ENCODE peak calls at places on chromosome 1, in eight cellular contexts. R, I, O, L, M, Z, J and N are unnamed samples.

GRCh38 chr1:59229138-59229537 is 67.8 kb upstream of the FGGY start:
- DNase-seq in R (peak), M (no peak), I (no peak), J (no peak), Z (no peak), L (no peak), O (no peak), N (no peak)

GRCh38 chr1:112841825-112842224 is 114.2 kb downstream of the SLC16A1 start:
- DNase-seq in L (no peak), J (no peak), R (no peak), O (no peak), M (no peak), I (no peak), Z (no peak), N (no peak)

GRCh38 chr1:84037758-84038611 is 39.1 kb upstream of the TTLL7 start:
- DNase-seq in L (no peak), Z (no peak), O (no peak), M (no peak), I (no peak), R (no peak), J (no peak), N (no peak)

GRCh38 chr1:89941110-89941770 is 53.7 kb upstream of the ZNF326 start:
- DNase-seq in O (no peak), J (no peak), L (no peak), R (no peak), I (no peak), Z (no peak), M (no peak), N (no peak)

GRCh38 chr1:93960641-93961147 is 51.5 kb upstream of the GCLM start:
- DNase-seq in O (no peak), J (no peak), R (no peak), Z (no peak), I (no peak), L (no peak), M (no peak), N (no peak)

GRCh38 chr1:234132799-234133198 is 228.3 kb downstream of the SLC35F3 start:
- DNase-seq in O (no peak), Z (no peak), M (no peak), R (no peak), I (no peak), J (no peak), L (no peak), N (no peak)

GRCh38 chr1:29719253-29719652 is 482.9 kb downstream of the PTPRU start:
- DNase-seq in R (peak), O (no peak), M (no peak), J (no peak), L (no peak), Z (no peak), I (peak), N (no peak)

GRCh38 chr1:171366099-171366498 is 52.1 kb downstream of the FMO4 start:
- DNase-seq in M (no peak), I (no peak), O (no peak), R (no peak), J (no peak), L (no peak), Z (no peak), N (no peak)

GRCh38 chr1:226787071-226787470 is 48.0 kb upstream of the ITPKB start:
- DNase-seq in I (no peak), R (no peak), Z (no peak), J (no peak), O (no peak), L (no peak), M (no peak), N (no peak)

GRCh38 chr1:44819594-44820327 is 11.4 kb downstream of the BTBD19 start:
- DNase-seq in I (peak), J (peak), O (peak), Z (peak), R (peak), L (peak), M (peak), N (peak)

GRCh38 chr1:35288761-35289160 is 20.3 kb downstream of the ZMYM4 start:
- DNase-seq in L (no peak), I (no peak), M (no peak), Z (peak), R (no peak), O (no peak), J (no peak), N (no peak)

GRCh38 chr1:116346943-116347673 is 25.9 kb upstream of the ATP1A1 start:
- DNase-seq in L (no peak), M (no peak), R (no peak), Z (no peak), O (no peak), I (no peak), J (no peak), N (no peak)